ENCODE peak calls at places on chromosomes 5 and 9, in seven cellular contexts. F, D, S, U, Y, I and P are unnamed samples.

GRCh38 chr9:122007837-122008236 is 85.3 kb downstream of the TTLL11 start:
- DNase-seq in F (no peak), D (no peak), S (no peak), U (no peak), Y (no peak), I (peak), P (no peak)

GRCh38 chr9:4106744-4107143 is 193.1 kb downstream of the GLIS3 start:
- DNase-seq in F (no peak), D (no peak), S (no peak), U (peak), Y (no peak), I (no peak), P (no peak)

GRCh38 chr5:176837707-176838115 is 27.4 kb downstream of the UNC5A start:
- DNase-seq in F (peak), D (no peak), S (peak), U (peak), Y (peak), I (peak), P (peak)

GRCh38 chr9:15572200-15572599 is 19.4 kb downstream of the CCDC171 start:
- DNase-seq in F (no peak), D (no peak), S (no peak), U (no peak), Y (no peak), I (no peak), P (no peak)

GRCh38 chr5:65012411-65012972 is 243.8 kb downstream of the CWC27 start:
- DNase-seq in F (no peak), D (no peak), S (no peak), U (no peak), Y (no peak), I (no peak), P (no peak)

GRCh38 chr5:154421868-154422267 is 23.9 kb upstream of the SAP30L start:
- DNase-seq in F (peak), D (no peak), S (peak), U (no peak), Y (no peak), I (no peak), P (no peak)

GRCh38 chr9:35313460-35313859 is 151.7 kb downstream of the UNC13B start:
- DNase-seq in F (no peak), D (no peak), S (no peak), U (no peak), Y (no peak), I (no peak), P (no peak)

GRCh38 chr9:36169166-36169565 is at the start of gene CCIN:
- DNase-seq in F (no peak), D (no peak), S (no peak), U (no peak), Y (no peak), I (no peak), P (no peak)

GRCh38 chr9:5587024-5587423 is 41.9 kb upstream of the RIC1 start:
- DNase-seq in F (peak), D (no peak), S (peak), U (peak), Y (no peak), I (no peak), P (no peak)

GRCh38 chr5:122351416-122352157 is 39.5 kb downstream of the SNCAIP start:
- DNase-seq in F (no peak), D (no peak), S (no peak), U (peak), Y (no peak), I (no peak), P (no peak)

GRCh38 chr9:108535526-108535925 is 320.3 kb downstream of the ACTL7B start:
- DNase-seq in F (peak), D (no peak), S (no peak), U (no peak), Y (no peak), I (no peak), P (no peak)

GRCh38 chr5:10319202-10319851 is 11.6 kb upstream of the CMBL start:
- DNase-seq in F (no peak), D (no peak), S (no peak), U (peak), Y (no peak), I (no peak), P (no peak)

GRCh38 chr9:91820126-91820750 is 129.8 kb downstream of the ROR2 start:
- DNase-seq in F (no peak), D (no peak), S (no peak), U (no peak), Y (no peak), I (no peak), P (no peak)

GRCh38 chr5:119383008-119383407 is 27.2 kb downstream of the TNFAIP8 start:
- DNase-seq in F (no peak), D (no peak), S (no peak), U (no peak), Y (no peak), I (no peak), P (no peak)

GRCh38 chr9:123757547-123757946 is 172.4 kb downstream of the DENND1A start:
- DNase-seq in F (no peak), D (no peak), S (no peak), U (no peak), Y (peak), I (no peak), P (no peak)

GRCh38 chr9:17185630-17186029 is 50.8 kb downstream of the CNTLN start:
- DNase-seq in F (no peak), D (no peak), S (no peak), U (no peak), Y (no peak), I (no peak), P (no peak)

GRCh38 chr5:134141346-134142050 is 27.0 kb downstream of the TCF7 start:
- DNase-seq in F (peak), D (no peak), S (peak), U (no peak), Y (peak), I (peak), P (peak)

GRCh38 chr5:142871056-142871879 is 101.1 kb downstream of the ARHGAP26 start:
- DNase-seq in F (no peak), D (no peak), S (no peak), U (no peak), Y (no peak), I (no peak), P (peak)

GRCh38 chr5:138663561-138663960 is 88.4 kb upstream of the HSPA9 start:
- DNase-seq in F (no peak), D (no peak), S (no peak), U (no peak), Y (no peak), I (no peak), P (no peak)

GRCh38 chr9:138071731-138072130 is 194.1 kb downstream of the CACNA1B start:
- DNase-seq in F (no peak), D (no peak), S (no peak), U (no peak), Y (no peak), I (peak), P (no peak)

GRCh38 chr9:18114559-18114958 is 359.4 kb upstream of the ADAMTSL1 start:
- DNase-seq in F (no peak), D (no peak), S (no peak), U (no peak), Y (no peak), I (no peak), P (no peak)

GRCh38 chr5:112165399-112165798 is 253.7 kb downstream of the EPB41L4A start:
- DNase-seq in F (no peak), D (no peak), S (no peak), U (no peak), Y (no peak), I (no peak), P (no peak)

GRCh38 chr5:174145821-174146220 is 100.3 kb downstream of the NSG2 start:
- DNase-seq in F (peak), D (no peak), S (peak), U (peak), Y (no peak), I (no peak), P (no peak)

GRCh38 chr5:56481998-56482698 is 249.0 kb upstream of the ANKRD55 start:
- DNase-seq in F (no peak), D (no peak), S (no peak), U (no peak), Y (no peak), I (no peak), P (no peak)
- H3K4me3 ChIP-seq in F (no peak), D (peak), S (no peak), U (peak), Y (no peak), I (no peak), P (no peak)

DNA sequence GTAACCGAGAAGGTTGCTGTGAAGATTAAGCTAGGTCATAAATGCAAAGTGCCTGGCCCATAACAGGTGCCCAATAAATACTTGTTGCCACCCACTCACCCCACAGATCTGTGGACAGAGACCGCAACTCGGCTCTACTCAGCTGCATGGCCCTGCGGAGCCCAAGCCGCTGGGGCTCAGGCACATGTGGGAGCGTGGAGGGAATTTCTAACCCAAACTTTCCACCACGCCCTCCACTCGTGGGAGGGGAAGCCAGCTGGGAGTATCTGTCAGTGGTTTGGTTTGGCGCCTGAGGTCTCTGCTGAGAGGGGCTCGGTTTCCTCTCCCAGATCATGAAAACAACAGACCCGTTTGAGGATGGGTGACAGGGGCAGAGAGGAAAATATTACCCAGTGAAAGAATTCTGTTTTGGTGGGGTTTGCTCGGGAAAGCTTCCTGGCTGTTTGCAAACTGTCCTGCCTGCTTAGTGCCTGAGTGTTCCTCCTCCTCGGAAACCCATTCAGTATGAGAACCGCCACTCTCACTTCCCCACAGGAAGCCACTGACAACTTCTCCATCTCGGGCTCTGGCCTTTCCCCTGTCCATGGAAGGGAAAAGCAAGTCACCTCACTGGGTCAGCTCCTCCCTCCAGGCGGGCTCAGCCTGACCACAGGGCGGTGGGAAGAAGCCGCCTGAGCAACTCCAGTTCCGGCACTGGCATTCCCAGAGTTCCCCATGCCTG is 60.1 kb downstream of the RGS3 start:
- DNase-seq in F (peak), D (no peak), S (no peak), U (no peak), Y (peak), I (no peak), P (peak)
- H3K4me3 ChIP-seq in F (peak), D (no peak), S (no peak), U (no peak), Y (no peak), I (no peak), P (no peak)

GRCh38 chr9:127904518-127904887 is 5.1 kb upstream of the ST6GALNAC6 start:
- DNase-seq in F (no peak), D (no peak), S (no peak), U (no peak), Y (no peak), I (no peak), P (no peak)

GRCh38 chr9:127904888-127905728 is 5.7 kb upstream of the ST6GALNAC6 start:
- DNase-seq in F (peak), D (no peak), S (no peak), U (no peak), Y (no peak), I (no peak), P (peak)

GRCh38 chr9:127903557-127904475 is 4.4 kb upstream of the ST6GALNAC6 start:
- DNase-seq in F (peak), D (no peak), S (no peak), U (no peak), Y (peak), I (peak), P (peak)

GRCh38 chr9:127907867-127908659 is 8.7 kb upstream of the ST6GALNAC6 start:
- DNase-seq in F (no peak), D (no peak), S (no peak), U (no peak), Y (no peak), I (no peak), P (no peak)

GRCh38 chr9:127905788-127906191 is 6.4 kb upstream of the ST6GALNAC6 start:
- DNase-seq in F (peak), D (no peak), S (no peak), U (no peak), Y (no peak), I (no peak), P (no peak)
- H3K4me3 ChIP-seq in F (peak), D (no peak), S (no peak), U (no peak), Y (no peak), I (no peak), P (no peak)

GRCh38 chr5:14234204-14234603 is 91.1 kb downstream of the TRIO start:
- DNase-seq in F (no peak), D (no peak), S (no peak), U (no peak), Y (no peak), I (no peak), P (no peak)

GRCh38 chr5:14235872-14236271 is 92.7 kb downstream of the TRIO start:
- DNase-seq in F (no peak), D (no peak), S (no peak), U (no peak), Y (no peak), I (no peak), P (no peak)

GRCh38 chr5:14237313-14238086 is 94.4 kb downstream of the TRIO start:
- DNase-seq in F (no peak), D (no peak), S (no peak), U (no peak), Y (no peak), I (no peak), P (no peak)

GRCh38 chr5:14238272-14238671 is 95.1 kb downstream of the TRIO start:
- DNase-seq in F (no peak), D (no peak), S (no peak), U (no peak), Y (no peak), I (no peak), P (no peak)

DNA sequence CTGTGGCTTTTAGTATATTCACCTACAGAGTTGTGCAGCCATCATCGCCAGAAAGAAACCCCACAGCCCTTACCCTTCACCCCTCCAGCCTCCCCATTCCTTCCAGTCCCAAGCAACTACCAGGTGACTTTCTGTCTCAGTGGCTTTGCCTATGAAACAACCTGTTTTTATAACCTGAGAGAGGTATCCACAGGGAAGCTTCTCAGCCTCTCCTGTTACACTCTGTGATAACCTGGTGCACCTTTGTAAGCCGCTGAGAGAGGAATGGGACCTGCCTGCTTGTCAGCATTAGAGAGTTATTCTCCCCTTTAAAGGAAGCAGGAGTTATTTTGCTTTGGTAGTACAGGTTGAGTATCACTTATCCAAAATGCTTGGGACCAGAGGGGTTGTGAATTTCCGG is 93.6 kb downstream of the TRIO start:
- DNase-seq in F (no peak), D (no peak), S (no peak), U (no peak), Y (no peak), I (no peak), P (no peak)
- H3K4me3 ChIP-seq in F (no peak), D (no peak), S (no peak), U (no peak), Y (no peak), I (no peak), P (no peak)

DNA sequence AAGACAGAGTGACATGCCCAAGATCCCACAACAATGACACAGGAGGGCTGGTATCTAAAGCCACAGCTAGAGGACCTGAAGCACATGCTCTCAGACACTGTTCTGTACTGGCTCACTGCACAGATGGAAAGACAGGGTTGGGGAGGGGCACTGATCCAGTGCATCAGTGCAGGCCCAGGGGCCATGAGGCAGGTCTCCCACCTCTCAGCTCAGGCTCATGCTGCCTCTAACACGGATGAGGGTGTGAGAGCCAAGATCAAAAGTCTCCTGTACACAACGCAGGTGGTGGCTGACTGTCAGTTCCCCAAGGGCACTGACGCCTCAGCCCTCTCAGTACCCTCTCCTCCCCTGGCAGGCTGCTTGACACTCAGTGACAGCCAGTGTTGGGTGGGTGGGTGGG is 10.9 kb downstream of the RAPGEF1 start:
- DNase-seq in F (peak), D (no peak), S (no peak), U (no peak), Y (no peak), I (no peak), P (no peak)
- H3K4me3 ChIP-seq in F (peak), D (no peak), S (no peak), U (no peak), Y (no peak), I (no peak), P (no peak)

DNA sequence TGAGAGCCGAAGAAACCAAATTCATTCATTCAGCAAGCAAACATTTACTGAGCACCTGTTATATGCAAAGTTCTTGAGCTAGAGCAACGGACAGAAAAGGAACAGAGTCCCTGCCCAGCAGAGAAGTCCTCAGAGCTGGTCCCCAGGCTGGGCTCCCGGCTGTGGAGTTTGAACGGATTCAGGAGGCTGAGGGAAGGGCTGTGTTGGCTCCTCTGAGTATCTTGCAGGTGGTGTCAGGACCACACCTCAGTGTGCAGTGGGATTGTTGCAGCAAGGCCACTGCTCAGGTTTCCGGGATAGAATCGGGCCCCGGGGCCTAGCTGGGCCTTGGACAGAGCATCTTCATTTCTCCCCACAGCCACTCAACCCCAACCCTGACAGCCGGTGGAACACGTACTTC is 5.1 kb downstream of the TBC1D13 start:
- DNase-seq in F (no peak), D (no peak), S (no peak), U (no peak), Y (no peak), I (no peak), P (no peak)
- H3K4me3 ChIP-seq in F (no peak), D (no peak), S (no peak), U (no peak), Y (no peak), I (no peak), P (no peak)

DNA sequence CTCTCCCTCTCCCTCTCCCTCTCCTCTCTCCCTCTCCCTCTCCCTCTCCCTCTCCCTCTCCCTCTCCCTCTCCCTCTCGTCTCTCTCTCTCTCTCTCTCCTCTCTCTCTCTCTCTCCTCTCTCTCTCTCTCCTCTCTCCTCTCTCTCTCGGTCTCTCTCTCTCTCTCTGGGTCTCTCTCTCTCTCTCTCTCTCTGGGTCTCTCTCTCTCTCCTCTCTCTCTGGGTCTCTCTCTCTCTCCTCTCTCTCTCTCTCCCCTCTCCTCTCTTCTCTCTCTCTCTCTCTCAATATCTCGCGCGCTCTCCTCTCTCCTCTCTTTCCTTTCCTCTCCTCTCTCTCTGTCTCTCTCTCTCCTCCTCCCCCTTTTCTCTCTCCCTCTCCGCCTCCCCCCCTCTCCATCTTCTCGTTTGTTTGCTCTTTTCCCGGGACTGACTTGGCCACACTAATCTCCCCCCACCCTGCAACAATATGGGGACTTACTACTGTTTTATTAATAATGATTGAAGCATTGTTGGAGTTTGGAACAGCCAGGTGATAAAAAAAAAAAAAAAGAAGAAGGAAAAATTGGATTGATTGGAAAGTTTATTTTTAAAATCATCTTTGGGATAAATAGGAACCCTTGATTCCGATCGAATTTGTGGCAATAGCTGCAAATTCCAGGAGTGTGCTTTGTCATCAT is 857 bp upstream of the NR2F1-AS1 start:
- DNase-seq in F (no peak), D (no peak), S (peak), U (peak), Y (no peak), I (no peak), P (no peak)
- H3K4me3 ChIP-seq in F (no peak), D (no peak), S (peak), U (peak), Y (no peak), I (peak), P (no peak)

GRCh38 chr9:68934319-68934644 is 79.6 kb downstream of the PRKACG start:
- DNase-seq in F (no peak), D (no peak), S (no peak), U (no peak), Y (no peak), I (no peak), P (no peak)
- H3K4me3 ChIP-seq in F (no peak), D (no peak), S (no peak), U (no peak), Y (no peak), I (no peak), P (no peak)